ENCODE peak calls at places on chromosomes 11 and 22, in six cellular contexts. G is HCT116, V is SK-N-SH, N is HepG2, U is K562, F is Panc1. E is an unnamed sample.

GRCh38 chr11:121869478-121869877 is 246.5 kb downstream of the BLID start:
- DNase-seq in G (no peak), V (no peak), N (no peak), U (no peak), F (no peak), E (no peak)

GRCh38 chr22:39214383-39215069 is 30.3 kb downstream of the PDGFB start:
- DNase-seq in G (peak), V (no peak), N (peak), U (no peak), F (no peak), E (peak)

GRCh38 chr11:69008774-69009440 is 4.1 kb downstream of the MRGPRF start:
- DNase-seq in G (peak), V (peak), N (peak), U (peak), F (no peak), E (no peak)

GRCh38 chr11:118691926-118692830 is 12.7 kb upstream of the TREH start:
- DNase-seq in G (no peak), V (no peak), N (peak), U (no peak), F (no peak), E (no peak)

GRCh38 chr11:22193348-22194051 is 615 bp downstream of the ANO5 start:
- DNase-seq in G (no peak), V (peak), N (no peak), U (peak), F (no peak), E (peak)

GRCh38 chr11:13955971-13956421 is 6.5 kb upstream of the SPON1 start:
- DNase-seq in G (peak), V (peak), N (peak), U (peak), F (no peak), E (peak)

GRCh38 chr22:37812869-37813678 is 5.3 kb downstream of the GCAT start:
- DNase-seq in G (no peak), V (no peak), N (no peak), U (no peak), F (no peak), E (no peak)

GRCh38 chr11:100890779-100891178 is 203.7 kb downstream of the ARHGAP42 start:
- DNase-seq in G (no peak), V (no peak), N (no peak), U (no peak), F (no peak), E (no peak)

GRCh38 chr11:66493124-66493523 is 12.9 kb downstream of the DPP3 start:
- DNase-seq in G (no peak), V (no peak), N (no peak), U (no peak), F (no peak), E (no peak)

GRCh38 chr22:38317237-38317994 is at the start of gene CSNK1E:
- DNase-seq in G (no peak), V (peak), N (no peak), U (peak), F (no peak), E (no peak)

GRCh38 chr11:123197711-123198110 is 2.7 kb upstream of the CLMP start:
- DNase-seq in G (no peak), V (no peak), N (no peak), U (no peak), F (no peak), E (no peak)

GRCh38 chr11:123193742-123194141 is 1.3 kb downstream of the CLMP start:
- DNase-seq in G (no peak), V (peak), N (no peak), U (no peak), F (no peak), E (no peak)

GRCh38 chr11:123196060-123196714 is 1.1 kb upstream of the CLMP start:
- DNase-seq in G (no peak), V (no peak), N (no peak), U (no peak), F (no peak), E (no peak)

GRCh38 chr11:123194308-123195181 is 503 bp downstream of the CLMP start:
- DNase-seq in G (no peak), V (peak), N (no peak), U (no peak), F (no peak), E (no peak)

GRCh38 chr11:123195182-123196059 is at the start of gene CLMP:
- DNase-seq in G (no peak), V (peak), N (no peak), U (no peak), F (no peak), E (peak)
- TF ChIP-seq SIN3A in G (no peak), V (no peak), N (no peak), U (no peak), F (no peak), E (no peak)

DNA sequence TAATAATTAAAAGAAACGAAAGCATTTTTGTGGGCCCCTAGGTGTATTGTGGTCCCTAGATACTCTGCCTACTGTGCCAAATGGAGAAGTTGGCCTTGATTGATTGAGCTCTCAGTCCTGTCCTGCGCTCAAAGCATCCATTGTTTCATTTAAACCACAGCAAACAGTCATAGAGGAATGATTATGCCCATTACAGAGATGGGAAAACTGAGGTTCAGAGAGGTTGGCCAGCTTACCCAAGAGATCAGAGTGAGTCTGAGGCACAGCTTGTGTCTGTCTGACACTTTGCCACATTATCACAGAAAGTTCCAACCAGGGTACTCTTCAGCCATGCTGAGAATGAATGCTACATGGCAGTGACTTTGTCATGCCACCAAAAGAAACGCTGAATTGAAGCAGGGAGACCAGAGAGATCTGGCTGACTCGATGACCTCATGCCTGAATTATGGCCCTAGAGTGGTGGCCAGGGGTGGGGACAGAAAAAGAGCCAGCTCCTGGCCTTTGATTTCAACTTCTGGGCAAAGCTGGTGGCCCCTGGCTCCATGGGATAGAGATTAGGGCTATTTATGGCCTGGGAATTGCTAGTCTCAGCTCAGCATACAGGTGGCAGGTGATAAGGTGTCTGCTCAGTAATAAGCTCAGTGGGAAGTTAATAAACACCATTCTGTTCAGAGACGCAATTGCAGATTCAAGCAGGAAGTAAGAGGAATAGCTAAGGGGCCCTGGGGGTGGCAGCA is 180.6 kb downstream of the MIAT start:
- DNase-seq in G (no peak), V (no peak), N (no peak), U (no peak), F (no peak), E (no peak)
- TF ChIP-seq SIN3A in G (no peak), V (no peak), N (no peak), U (no peak), F (no peak), E (no peak)

GRCh38 chr22:17700778-17701177 is 62.2 kb downstream of the BCL2L13 start:
- DNase-seq in G (no peak), V (no peak), N (no peak), U (no peak), F (no peak), E (no peak)
- TF ChIP-seq SIN3A in G (no peak), V (no peak), N (no peak), U (no peak), F (no peak), E (no peak)

DNA sequence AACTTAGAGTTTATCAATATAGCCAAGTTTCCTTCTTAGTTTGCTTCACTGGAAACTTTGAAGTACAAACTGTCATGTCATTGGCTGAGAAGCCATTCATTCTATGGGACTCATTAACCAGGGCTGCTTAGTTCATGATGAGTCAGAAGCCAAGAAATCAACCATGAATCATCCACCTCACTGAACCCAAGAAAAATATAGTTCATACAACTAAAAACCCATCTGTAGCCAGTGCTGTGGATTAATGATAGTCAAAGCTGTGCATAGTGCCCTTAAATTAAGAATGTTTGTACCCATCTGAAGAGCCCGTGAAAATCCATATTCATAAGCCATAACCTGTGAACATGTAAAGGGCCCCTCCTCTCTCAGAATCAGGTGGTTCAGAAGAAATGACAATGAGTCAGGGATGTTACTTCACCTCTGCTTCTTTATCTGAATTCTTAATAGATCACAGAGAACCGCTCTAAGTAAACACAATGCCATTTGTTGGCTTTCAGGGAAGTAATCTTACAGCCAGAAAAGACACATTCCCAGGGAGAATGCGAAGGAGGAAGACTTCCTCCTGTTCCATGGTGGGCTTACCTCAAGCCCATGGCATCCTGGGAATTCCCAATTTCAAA is 25.4 kb downstream of the MMP20 start:
- DNase-seq in G (peak), V (no peak), N (peak), U (peak), F (peak), E (no peak)
- TF ChIP-seq SIN3A in G (peak), V (no peak), N (no peak), U (no peak), F (no peak), E (no peak)

E was measured in H1.